ENCODE peak calls at places on chromosomes 16 and 17, in eight cellular contexts. C is heart left ventricle, P is endothelial cell, W is fibroblast of lung, N is PC-9, A is heart right ventricle, H is cardiac muscle cell, J is GM06990. I is an unnamed sample.

GRCh38 chr16:88941933-88942909 is 34.8 kb downstream of the CBFA2T3 start:
- DNase-seq in C (peak; percentile 52), P (peak; percentile 79), W (no peak), N (no peak), A (peak; percentile 48), H (peak; percentile 25), J (peak; percentile 72), I (no peak)

GRCh38 chr16:30985401-30986128 is 558 bp downstream of the HSD3B7 start:
- DNase-seq in C (no peak), P (no peak), W (no peak), N (peak; percentile 56), A (no peak), H (no peak), J (no peak), I (no peak)

GRCh38 chr16:85205747-85206471 is 93.6 kb upstream of the CIBAR2 start:
- DNase-seq in C (no peak), P (no peak), W (peak; percentile 73), N (no peak), A (no peak), H (peak; percentile 65), J (no peak), I (no peak)

GRCh38 chr17:10698116-10698818 is 873 bp downstream of the ADPRM start:
- DNase-seq in C (no peak), P (no peak), W (peak; percentile 18), N (no peak), A (no peak), H (peak; percentile 55), J (no peak), I (no peak)

GRCh38 chr16:15607700-15608396 is 35.1 kb downstream of the MARF1 start:
- DNase-seq in C (peak; percentile 47), P (no peak), W (peak; percentile 73), N (peak; percentile 78), A (peak; percentile 57), H (peak; percentile 65), J (no peak), I (no peak)

GRCh38 chr16:87310610-87311009 is 6.6 kb downstream of the C16orf95 start:
- DNase-seq in C (no peak), P (no peak), W (no peak), N (no peak), A (no peak), H (no peak), J (no peak), I (no peak)

GRCh38 chr16:11677959-11678881 is 10.0 kb downstream of the SNN start:
- DNase-seq in C (no peak), P (no peak), W (no peak), N (no peak), A (no peak), H (no peak), J (peak; percentile 60), I (peak; percentile 37)

GRCh38 chr16:4783251-4783950 is 4.7 kb downstream of the SEPTIN12 start:
- DNase-seq in C (no peak), P (no peak), W (no peak), N (no peak), A (no peak), H (no peak), J (no peak), I (no peak)

GRCh38 chr16:52451971-52452421 is 94.9 kb downstream of the TOX3 start:
- DNase-seq in C (no peak), P (no peak), W (no peak), N (no peak), A (no peak), H (no peak), J (no peak), I (no peak)

GRCh38 chr17:60524463-60525346 is 1.3 kb downstream of the APPBP2 start:
- DNase-seq in C (no peak), P (no peak), W (peak; percentile 23), N (no peak), A (no peak), H (peak; percentile 43), J (no peak), I (no peak)

GRCh38 chr17:9324864-9325263 is 250.8 kb downstream of the STX8 start:
- DNase-seq in C (no peak), P (no peak), W (no peak), N (no peak), A (no peak), H (peak; percentile 30), J (no peak), I (no peak)

GRCh38 chr17:56835259-56835575 is 1.3 kb downstream of the DGKE start:
- DNase-seq in C (no peak), P (no peak), W (no peak), N (peak; percentile 41), A (no peak), H (no peak), J (no peak), I (no peak)

GRCh38 chr16:88531346-88531745 is 38.9 kb upstream of the ZC3H18 start:
- DNase-seq in C (no peak), P (no peak), W (no peak), N (no peak), A (no peak), H (no peak), J (no peak), I (no peak)

GRCh38 chr17:42679492-42680330 is 1.9 kb downstream of the CCR10 start:
- DNase-seq in C (peak; percentile 79), P (peak; percentile 86), W (peak; percentile 79), N (peak; percentile 72), A (peak; percentile 68), H (peak; percentile 86), J (peak; percentile 94), I (no peak)

GRCh38 chr17:74198694-74199093 is 4.8 kb upstream of the RPL38 start:
- DNase-seq in C (no peak), P (no peak), W (no peak), N (no peak), A (no peak), H (no peak), J (no peak), I (no peak)

DNA sequence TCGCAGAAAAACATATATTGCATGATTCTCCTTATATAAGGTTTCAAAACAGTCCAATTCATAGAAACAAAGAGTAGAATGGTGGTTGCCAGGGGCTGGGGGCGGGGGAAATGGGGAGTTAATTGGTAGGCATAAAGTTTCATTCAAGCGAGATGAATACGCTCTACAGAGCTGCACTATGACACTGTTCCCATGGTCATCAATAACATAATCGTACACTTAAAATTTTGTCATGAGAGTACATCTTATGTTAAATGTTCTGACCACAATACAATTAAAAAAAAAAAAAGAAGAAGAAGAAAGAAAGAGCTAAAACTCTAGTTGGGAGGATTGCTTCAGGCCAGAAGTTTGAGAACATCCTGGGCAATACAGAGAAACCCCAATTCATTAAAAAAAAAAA is 5.1 kb downstream of the PIP4K2B start:
- DNase-seq in C (no peak), P (no peak), W (no peak), N (no peak), A (no peak), H (no peak), J (no peak), I (no peak)
- TF ChIP-seq CTCF in C (no peak), P (no peak), W (no peak), N (no peak), A (no peak), H (no peak), J (no peak), I (no peak)

DNA sequence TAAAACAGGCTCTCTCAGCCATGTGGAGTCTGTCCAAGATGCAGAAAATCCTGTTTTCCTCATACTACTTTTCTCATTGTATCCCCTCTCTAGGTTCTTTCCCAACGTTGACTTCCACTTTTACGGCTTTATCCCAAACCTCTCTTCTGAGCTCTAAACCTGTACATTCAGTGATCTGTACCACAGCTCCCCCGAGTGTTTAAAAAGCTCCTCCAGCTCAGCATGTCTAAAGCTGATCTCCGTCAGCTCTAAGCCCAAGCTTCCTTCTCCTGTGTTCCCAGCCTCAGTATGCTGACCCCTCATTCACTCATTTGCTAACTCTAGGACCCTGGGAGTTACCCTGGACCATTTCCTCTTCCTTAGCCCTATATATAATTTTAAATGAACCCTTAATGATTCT is 144.6 kb downstream of the DNAH9 start:
- DNase-seq in C (no peak), P (no peak), W (no peak), N (no peak), A (no peak), H (no peak), J (no peak), I (no peak)
- TF ChIP-seq CTCF in C (peak; percentile 14), P (no peak), W (no peak), N (no peak), A (no peak), H (no peak), J (no peak), I (no peak)

GRCh38 chr17:17269926-17270773 is 10.9 kb downstream of the COPS3 start:
- DNase-seq in C (no peak), P (peak; percentile 37), W (no peak), N (no peak), A (no peak), H (no peak), J (no peak), I (no peak)
- TF ChIP-seq CTCF in C (no peak), P (peak; percentile 47), W (peak; percentile 23), N (peak; percentile 55), A (no peak), H (peak; percentile 37), J (peak; percentile 48), I (peak; percentile 64)

GRCh38 chr17:41322903-41323895 is 7.7 kb upstream of the KRTAP17-1 start:
- DNase-seq in C (no peak), P (no peak), W (no peak), N (no peak), A (no peak), H (no peak), J (no peak), I (no peak)

GRCh38 chr17:41325611-41326010 is 10.1 kb upstream of the KRTAP17-1 start:
- DNase-seq in C (no peak), P (no peak), W (no peak), N (no peak), A (no peak), H (no peak), J (no peak), I (no peak)

GRCh38 chr17:41325126-41325525 is 9.6 kb upstream of the KRTAP17-1 start:
- DNase-seq in C (no peak), P (no peak), W (no peak), N (no peak), A (no peak), H (no peak), J (no peak), I (no peak)

GRCh38 chr17:41326173-41327145 is 10.9 kb upstream of the KRTAP17-1 start:
- DNase-seq in C (no peak), P (no peak), W (no peak), N (no peak), A (no peak), H (no peak), J (no peak), I (no peak)

DNA sequence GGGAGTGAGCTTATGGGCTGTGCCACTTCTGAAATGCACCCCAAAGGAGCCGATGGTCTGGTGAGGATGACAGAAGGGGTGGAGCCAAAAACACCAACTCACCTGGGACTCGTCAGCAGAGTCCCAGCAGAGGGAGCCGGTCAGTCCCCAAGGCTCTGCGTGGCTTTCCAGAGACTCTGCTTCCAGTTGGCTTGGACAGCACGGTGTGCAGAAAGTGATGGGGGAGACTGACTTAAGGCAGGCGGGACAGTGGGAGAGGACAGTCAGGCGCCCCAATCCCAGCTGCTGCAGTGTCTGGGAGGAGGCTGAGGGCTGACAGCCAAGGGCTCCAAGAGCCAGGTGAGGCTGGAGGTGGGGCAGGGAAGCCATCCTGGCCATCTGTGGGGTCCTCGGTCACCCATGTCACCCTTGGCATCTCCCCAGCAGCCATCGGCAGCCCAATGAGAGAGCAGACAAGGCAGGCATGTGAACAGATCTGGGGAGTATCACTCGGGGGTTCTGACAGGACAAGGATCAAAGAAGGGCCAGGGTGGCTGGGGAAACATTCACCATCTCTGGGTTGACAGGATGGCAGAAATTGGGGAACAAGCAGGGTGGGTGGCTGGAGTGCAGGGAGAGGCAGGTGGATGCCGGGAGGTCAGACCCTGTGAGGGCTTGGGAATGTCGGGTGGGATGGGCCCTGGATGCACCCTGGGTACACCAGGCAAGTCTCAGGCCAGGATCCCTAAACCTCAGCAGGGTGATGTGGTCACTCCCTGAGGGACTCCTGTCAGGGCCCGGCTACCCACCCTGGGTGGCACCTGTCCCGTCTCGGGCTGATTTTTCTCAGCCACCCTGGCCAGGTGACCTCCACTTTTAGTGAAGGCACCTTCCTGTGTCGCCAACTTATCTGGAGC is 8.9 kb upstream of the KRTAP17-1 start:
- DNase-seq in C (no peak), P (no peak), W (no peak), N (peak; percentile 39), A (no peak), H (no peak), J (no peak), I (no peak)
- TF ChIP-seq CTCF in C (no peak), P (no peak), W (no peak), N (peak; percentile 58), A (no peak), H (no peak), J (no peak), I (peak; percentile 55)

I was measured in chondrocyte.